ENCODE peak calls at places on chromosomes 2 and 18, in nine cellular contexts. F is GM23248, C is testis, S is transverse colon, K is esophagus muscularis mucosa, Q is body of pancreas, N is trophoblast cell, B is IMR-90, Z is H1. A is an unnamed sample.
A peak's percentile ranks its signal among the peaks of the same experiment; 100 is the strongest.

GRCh38 chr18:30915336-30915988 is 127.1 kb downstream of the DSC3 start:
- DNase-seq in C (no peak), Z (no peak), N (no peak), Q (no peak), K (no peak), F (no peak), S (no peak), B (no peak), A (no peak)

GRCh38 chr18:44986933-44987332 is 306.2 kb downstream of the SETBP1 start:
- DNase-seq in B (no peak), Z (no peak), K (no peak), S (no peak), C (no peak), F (peak; percentile 8), Q (no peak), N (peak; percentile 5), A (no peak)

GRCh38 chr2:72954376-72955187 is 37.3 kb downstream of the EMX1 start:
- DNase-seq in S (no peak), Z (no peak), K (no peak), C (no peak), N (no peak), B (no peak), Q (no peak), F (no peak), A (no peak)

GRCh38 chr2:19786408-19787058 is 115.2 kb downstream of the TTC32 start:
- DNase-seq in Z (no peak), B (peak; percentile 86), C (no peak), F (peak; percentile 91), K (no peak), S (no peak), Q (no peak), N (peak; percentile 84), A (no peak)

GRCh38 chr2:167275066-167275465 is 386.8 kb downstream of the XIRP2 start:
- DNase-seq in C (no peak), F (no peak), S (no peak), N (no peak), B (no peak), K (no peak), Q (no peak), Z (peak; percentile 67), A (no peak)

GRCh38 chr2:16561251-16561650 is 104.4 kb downstream of the CYRIA start:
- DNase-seq in N (no peak), S (no peak), C (no peak), Z (no peak), Q (no peak), B (no peak), F (no peak), K (no peak), A (no peak)

GRCh38 chr18:14086459-14087231 is 45.6 kb downstream of the ZNF519 start:
- DNase-seq in N (peak; percentile 3), C (peak; percentile 26), S (no peak), Z (peak; percentile 34), B (peak; percentile 37), K (no peak), F (peak; percentile 72), Q (no peak), A (no peak)

GRCh38 chr2:44770221-44771187 is 171.0 kb upstream of the SIX3 start:
- DNase-seq in Z (no peak), N (no peak), K (no peak), S (no peak), C (no peak), F (no peak), B (no peak), Q (no peak), A (no peak)

GRCh38 chr2:190746971-190747761 is 98.3 kb downstream of the NAB1 start:
- DNase-seq in F (peak; percentile 55), N (no peak), Z (no peak), Q (no peak), B (peak; percentile 59), K (no peak), C (no peak), S (no peak), A (no peak)

GRCh38 chr18:31267823-31268481 is 50.0 kb upstream of the DSG1 start:
- DNase-seq in S (no peak), K (no peak), C (no peak), N (no peak), Z (no peak), Q (no peak), F (no peak), B (no peak), A (no peak)

GRCh38 chr2:77484026-77484425 is 38.1 kb downstream of the LRRTM4 start:
- DNase-seq in N (no peak), Q (no peak), K (no peak), B (no peak), C (no peak), F (no peak), S (no peak), Z (no peak), A (no peak)

GRCh38 chr2:238456966-238457926 is 30.5 kb downstream of the ASB1 start:
- DNase-seq in S (no peak), Q (no peak), K (no peak), F (no peak), N (no peak), C (no peak), Z (no peak), B (peak; percentile 28), A (no peak)

GRCh38 chr18:8561123-8561905 is 47.9 kb upstream of the RAB12 start:
- DNase-seq in S (no peak), C (no peak), K (no peak), N (no peak), Z (no peak), B (no peak), Q (no peak), F (no peak), A (no peak)

GRCh38 chr2:12170151-12170550 is 423.7 kb downstream of the LPIN1 start:
- DNase-seq in S (no peak), B (peak; percentile 38), F (no peak), C (no peak), Z (no peak), Q (no peak), K (no peak), N (no peak), A (no peak)
- H3K4me1 ChIP-seq in S (peaks cover 12% of the 10 kb centered on the region), B (peaks cover 18% of the 10 kb centered on the region), F (peaks cover 22% of the 10 kb centered on the region), C (peaks cover 20% of the 10 kb centered on the region), Z (no peaks in the 10 kb centered on the region), Q (no peaks in the 10 kb centered on the region), K (peaks cover 31% of the 10 kb centered on the region), N (peaks cover 13% of the 10 kb centered on the region), A (peaks cover 15% of the 10 kb centered on the region)

DNA sequence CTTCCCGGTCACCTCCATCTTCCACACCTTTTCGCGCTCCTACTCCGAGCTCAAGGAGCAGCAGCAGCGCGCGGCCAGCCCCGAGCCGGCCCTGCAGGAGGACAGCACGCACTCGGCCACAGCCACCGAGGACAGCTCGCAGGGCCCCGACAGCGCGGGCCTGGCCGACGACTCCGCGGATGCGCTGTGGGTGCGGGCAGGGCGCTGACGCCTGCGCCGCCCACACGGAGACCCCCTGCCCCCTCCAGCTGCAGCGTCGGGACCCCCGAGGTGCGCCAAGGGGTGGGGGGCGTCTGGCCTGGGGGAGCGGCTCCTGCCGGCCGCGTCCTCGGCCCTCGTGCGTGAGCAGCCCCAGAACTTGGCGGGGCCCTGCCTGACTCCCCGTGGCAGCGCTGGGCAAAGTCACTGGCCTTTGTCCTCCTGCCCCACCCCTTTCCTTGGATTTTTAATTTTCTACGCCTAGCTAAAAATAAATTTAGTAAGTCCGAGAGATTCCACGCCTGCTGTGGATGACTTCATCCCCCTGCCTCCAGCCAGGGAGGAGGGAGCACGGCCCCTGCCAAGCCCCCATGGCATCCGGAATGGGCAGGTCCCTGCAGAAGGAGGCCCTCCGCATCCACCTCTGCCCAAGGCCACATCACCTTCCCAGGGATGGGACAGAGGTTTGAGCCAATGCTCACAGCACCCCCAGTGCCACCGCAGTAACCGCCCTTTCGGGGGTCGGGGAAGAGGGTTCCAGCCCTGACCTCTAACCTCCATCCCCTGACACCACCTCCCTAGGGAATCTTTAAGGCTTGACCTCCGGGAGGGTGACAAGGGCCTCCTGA is 51.6 kb downstream of the SLC66A2 start:
- DNase-seq in B (no peak), F (no peak), C (peak; percentile 12), Z (no peak), Q (peak; percentile 4), S (peak; percentile 6), N (no peak), K (no peak), A (no peak)
- H3K9me3 ChIP-seq in B (peaks cover 41% of the 10 kb centered on the region), F (peaks cover 2% of the 10 kb centered on the region), C (no peaks in the 10 kb centered on the region), Z (peaks cover 38% of the 10 kb centered on the region), Q (no peaks in the 10 kb centered on the region), S (peaks cover 23% of the 10 kb centered on the region), N (peaks cover 57% of the 10 kb centered on the region), K (peaks cover 12% of the 10 kb centered on the region), A (no peaks in the 10 kb centered on the region)

GRCh38 chr2:205705511-205706397 is 23.5 kb downstream of the NRP2 start:
- DNase-seq in Z (no peak), C (no peak), N (no peak), B (no peak), K (no peak), S (no peak), F (no peak), Q (no peak), A (no peak)

GRCh38 chr2:205706769-205707375 is 24.6 kb downstream of the NRP2 start:
- DNase-seq in B (peak; percentile 97), Z (no peak), F (peak; percentile 91), N (peak; percentile 39), Q (no peak), S (peak; percentile 58), K (no peak), C (peak; percentile 53), A (peak; percentile 45)

GRCh38 chr2:205709319-205709718 is 27.0 kb downstream of the NRP2 start:
- DNase-seq in B (no peak), Z (no peak), S (no peak), N (peak; percentile 89), C (no peak), K (no peak), Q (peak; percentile 59), F (no peak), A (no peak)

GRCh38 chr2:205704101-205704741 is 21.9 kb downstream of the NRP2 start:
- DNase-seq in F (no peak), B (peak; percentile 43), N (no peak), K (no peak), S (peak; percentile 41), Q (peak; percentile 54), C (no peak), Z (no peak), A (no peak)

DNA sequence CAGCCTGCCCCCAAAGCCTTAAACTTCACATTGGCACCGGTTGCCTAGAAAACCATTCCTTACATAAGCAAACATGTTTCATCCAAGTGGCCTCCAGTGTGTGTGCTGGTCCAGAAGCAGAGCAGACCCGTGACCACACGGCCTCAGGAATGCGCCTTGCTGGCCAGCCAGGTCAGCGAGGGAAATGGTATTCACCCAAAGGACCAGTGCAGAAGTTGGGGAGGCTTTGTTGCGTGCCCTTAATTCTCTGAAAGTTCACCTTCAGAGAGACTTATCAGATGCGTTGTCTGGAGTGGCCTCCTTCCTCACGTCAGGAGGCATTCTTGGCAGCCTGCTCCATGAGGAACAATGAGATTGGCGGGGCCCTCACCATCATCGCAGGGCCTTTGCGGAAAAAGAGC is 25.9 kb downstream of the NRP2 start:
- DNase-seq in F (no peak), C (no peak), B (peak; percentile 90), N (no peak), Q (no peak), S (no peak), K (no peak), Z (no peak), A (no peak)
- H3K4me1 ChIP-seq in F (peaks cover 26% of the 10 kb centered on the region), C (peaks cover 27% of the 10 kb centered on the region), B (peaks cover 40% of the 10 kb centered on the region), N (no peaks in the 10 kb centered on the region), Q (peaks cover 7% of the 10 kb centered on the region), S (peaks cover 25% of the 10 kb centered on the region), K (peaks cover 92% of the 10 kb centered on the region), Z (peaks cover 7% of the 10 kb centered on the region), A (peaks cover 32% of the 10 kb centered on the region)

DNA sequence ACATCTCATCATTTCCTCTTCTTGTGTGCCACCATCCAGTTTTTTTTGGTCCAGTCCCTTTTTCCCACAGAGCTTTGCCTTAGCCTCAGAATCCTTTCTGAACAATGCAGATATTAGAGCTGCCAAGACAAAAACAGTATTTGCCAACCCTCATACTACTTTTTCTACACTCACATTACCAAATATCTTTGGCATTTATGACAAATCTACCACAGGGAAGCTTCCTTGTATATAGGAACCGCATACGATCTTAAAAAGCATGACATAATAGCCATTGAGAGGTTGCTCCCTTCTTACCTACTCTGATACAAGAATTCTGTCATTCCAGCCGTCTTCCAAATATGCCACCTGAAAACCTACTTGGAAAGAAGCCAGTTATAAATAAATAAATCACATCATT is 9.4 kb downstream of the ZNF24 start:
- DNase-seq in S (no peak), K (no peak), N (no peak), C (no peak), Q (no peak), F (peak; percentile 73), Z (no peak), B (peak; percentile 65), A (no peak)
- H3K9me3 ChIP-seq in S (no peaks in the 10 kb centered on the region), K (no peaks in the 10 kb centered on the region), N (no peaks in the 10 kb centered on the region), C (no peaks in the 10 kb centered on the region), Q (no peaks in the 10 kb centered on the region), F (no peaks in the 10 kb centered on the region), Z (no peaks in the 10 kb centered on the region), B (no peaks in the 10 kb centered on the region), A (no peaks in the 10 kb centered on the region)

A was measured in gastrocnemius medialis.